ENCODE peak calls at places on chromosomes 4 and X, in nine cellular contexts. U, H, M, V, Q, P, G, I and A are unnamed samples.

GRCh38 chr4:140094701-140095420 is 59.1 kb downstream of the MAML3 start:
- DNase-seq in U (peak), P (no peak), G (peak), M (no peak), Q (no peak), H (peak), I (peak), V (peak), A (no peak)

GRCh38 chr4:13876151-13876550 is 248.6 kb upstream of the BOD1L1 start:
- DNase-seq in I (no peak), H (no peak), Q (no peak), G (no peak), V (no peak), M (no peak), P (no peak), U (no peak), A (no peak)

GRCh38 chr4:688695-689497 is at the start of gene SLC49A3:
- DNase-seq in G (no peak), Q (no peak), V (no peak), I (peak), P (no peak), M (peak), U (peak), H (peak), A (no peak)

GRCh38 chrX:115624916-115625315 is 63.9 kb downstream of the PLS3 start:
- DNase-seq in H (no peak), I (no peak), V (no peak), P (no peak), U (no peak), Q (no peak), G (no peak), M (no peak), A (no peak)

GRCh38 chrX:11382935-11383334 is 89.7 kb downstream of the AMELX start:
- DNase-seq in H (no peak), Q (no peak), G (no peak), I (no peak), P (no peak), V (no peak), M (no peak), U (no peak), A (no peak)

GRCh38 chrX:26851981-26852380 is 611.2 kb downstream of the PPP4R3C start:
- DNase-seq in I (no peak), V (no peak), G (no peak), Q (no peak), P (peak), M (peak), U (peak), H (no peak), A (no peak)

GRCh38 chrX:10416424-10416823 is 204.0 kb downstream of the MID1 start:
- DNase-seq in U (no peak), H (no peak), P (no peak), V (no peak), G (no peak), I (no peak), Q (no peak), M (no peak), A (no peak)

GRCh38 chr4:2757426-2757825 is 1.3 kb upstream of the TNIP2 start:
- DNase-seq in Q (no peak), I (no peak), M (no peak), V (no peak), P (no peak), H (peak), U (no peak), G (no peak), A (no peak)

GRCh38 chr4:184347251-184348239 is 126.8 kb downstream of the IRF2 start:
- DNase-seq in P (peak), H (peak), G (peak), U (peak), Q (peak), I (peak), V (no peak), M (peak), A (no peak)

GRCh38 chr4:7933631-7934510 is 5.8 kb downstream of the AFAP1 start:
- DNase-seq in G (no peak), H (no peak), P (no peak), Q (no peak), I (no peak), M (no peak), V (no peak), U (no peak), A (peak)

GRCh38 chrX:49810233-49810632 is 18.9 kb upstream of the PAGE4 start:
- DNase-seq in H (no peak), V (no peak), G (no peak), P (no peak), I (no peak), U (no peak), Q (no peak), M (no peak), A (no peak)

GRCh38 chr4:122826596-122827257 is at the start of gene FGF2:
- DNase-seq in P (peak), I (peak), U (peak), Q (peak), H (peak), M (peak), V (peak), G (peak), A (peak)

GRCh38 chr4:122827899-122828601 is 1.4 kb downstream of the FGF2 start:
- DNase-seq in H (no peak), P (peak), M (peak), V (peak), U (peak), G (peak), I (no peak), Q (peak), A (peak)

GRCh38 chr4:122824616-122825015 is 2.0 kb upstream of the FGF2 start:
- DNase-seq in Q (no peak), V (no peak), P (no peak), U (no peak), I (no peak), M (no peak), G (no peak), H (no peak), A (no peak)

GRCh38 chr4:122826000-122826595 is 533 bp upstream of the FGF2 start:
- DNase-seq in H (no peak), V (no peak), G (no peak), U (no peak), M (peak), Q (no peak), I (no peak), P (peak), A (no peak)

DNA sequence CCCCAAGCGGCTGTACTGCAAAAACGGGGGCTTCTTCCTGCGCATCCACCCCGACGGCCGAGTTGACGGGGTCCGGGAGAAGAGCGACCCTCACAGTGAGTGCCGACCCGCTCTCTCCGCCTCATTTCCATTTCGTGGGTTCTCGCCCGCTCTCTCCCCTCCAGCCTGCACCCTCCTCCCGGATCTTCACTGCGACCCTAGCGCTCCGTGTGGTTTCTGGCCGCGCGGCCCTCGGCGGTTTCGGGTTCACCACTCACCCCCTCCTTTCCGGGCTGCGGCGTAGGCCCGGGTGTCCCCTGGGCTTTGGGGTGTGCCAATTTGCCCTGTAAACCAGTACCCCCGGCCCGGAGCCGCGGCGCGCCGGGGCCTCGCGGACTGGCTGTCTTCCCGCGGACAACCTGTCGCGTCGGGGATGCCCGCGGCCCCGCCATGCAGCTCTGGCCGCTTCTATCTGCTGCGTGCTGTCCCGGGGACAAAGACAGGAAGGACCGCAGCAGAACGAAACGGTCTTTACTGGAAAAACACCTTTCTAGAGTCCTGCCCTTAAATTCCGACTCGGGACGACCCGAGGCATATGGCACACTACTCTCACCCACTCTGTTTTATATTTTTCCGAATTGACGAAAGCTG is 742 bp downstream of the FGF2 start:
- DNase-seq in V (peak), Q (peak), H (peak), U (peak), I (peak), M (peak), P (peak), G (peak), A (peak)
- TF ChIP-seq CTCF in V (peak), Q (no peak), H (no peak), U (no peak), I (no peak), M (peak), P (peak), G (no peak), A (no peak)

GRCh38 chrX:1027133-1027532 is 185.3 kb downstream of the CRLF2 start:
- DNase-seq in Q (no peak), P (no peak), G (no peak), I (no peak), H (no peak), U (no peak), V (no peak), M (no peak), A (no peak)
- H3K27ac ChIP-seq in Q (no peak), P (no peak), G (no peak), I (no peak), H (no peak), U (no peak), V (no peak), M (no peak), A (no peak)

GRCh38 chr4:127528302-127528701 is 104.5 kb upstream of the INTU start:
- DNase-seq in I (no peak), U (no peak), Q (no peak), P (no peak), G (no peak), H (no peak), M (no peak), V (no peak), A (no peak)
- TF ChIP-seq CTCF in I (no peak), U (no peak), Q (no peak), P (no peak), G (no peak), H (no peak), M (no peak), V (no peak), A (no peak)

GRCh38 chrX:130981836-130982235 is 76.3 kb upstream of the ARHGAP36 start:
- DNase-seq in G (no peak), M (no peak), Q (no peak), P (no peak), I (no peak), V (no peak), U (no peak), H (no peak), A (no peak)
- H3K27ac ChIP-seq in G (no peak), M (no peak), Q (no peak), P (no peak), I (no peak), V (no peak), U (no peak), H (no peak), A (no peak)

GRCh38 chr4:153116101-153116680 is 88.1 kb upstream of the TRIM2 start:
- DNase-seq in I (no peak), H (no peak), P (no peak), M (no peak), U (no peak), V (no peak), Q (no peak), G (no peak), A (no peak)
- TF ChIP-seq CTCF in I (no peak), H (no peak), P (no peak), M (no peak), U (no peak), V (no peak), Q (no peak), G (no peak), A (no peak)

GRCh38 chrX:135741192-135741715 is 26.7 kb downstream of the CT45A3 start:
- DNase-seq in U (no peak), G (no peak), M (no peak), P (no peak), I (no peak), Q (no peak), V (no peak), H (no peak), A (no peak)
- H3K27ac ChIP-seq in U (no peak), G (no peak), M (no peak), P (no peak), I (no peak), Q (no peak), V (no peak), H (no peak), A (no peak)

GRCh38 chr4:70505152-70505748 is 13.1 kb upstream of the AMTN start:
- DNase-seq in M (peak), V (peak), I (peak), P (peak), U (peak), Q (peak), G (peak), H (peak), A (no peak)
- TF ChIP-seq CTCF in M (peak), V (no peak), I (peak), P (peak), U (peak), Q (peak), G (peak), H (peak), A (peak)

GRCh38 chr4:72312032-72312650 is 256.9 kb downstream of the ADAMTS3 start:
- DNase-seq in H (peak), G (peak), M (peak), Q (peak), I (peak), U (peak), P (peak), V (peak), A (peak)
- H3K27ac ChIP-seq in H (peak), G (no peak), M (no peak), Q (peak), I (peak), U (peak), P (peak), V (no peak), A (peak)

GRCh38 chr4:9977518-9978031 is 43.7 kb downstream of the SLC2A9 start:
- DNase-seq in U (no peak), P (no peak), V (no peak), Q (no peak), M (no peak), I (no peak), H (no peak), G (no peak), A (no peak)

GRCh38 chr4:9980898-9981297 is 40.4 kb downstream of the SLC2A9 start:
- DNase-seq in M (no peak), I (no peak), U (no peak), V (no peak), H (no peak), P (no peak), Q (no peak), G (no peak), A (no peak)

GRCh38 chr4:9976781-9977180 is 44.5 kb downstream of the SLC2A9 start:
- DNase-seq in U (no peak), M (no peak), I (no peak), G (no peak), V (no peak), P (no peak), Q (no peak), H (no peak), A (no peak)

GRCh38 chr4:9983211-9983610 is 38.1 kb downstream of the SLC2A9 start:
- DNase-seq in Q (no peak), V (no peak), M (no peak), P (no peak), I (no peak), U (no peak), G (no peak), H (no peak), A (no peak)

DNA sequence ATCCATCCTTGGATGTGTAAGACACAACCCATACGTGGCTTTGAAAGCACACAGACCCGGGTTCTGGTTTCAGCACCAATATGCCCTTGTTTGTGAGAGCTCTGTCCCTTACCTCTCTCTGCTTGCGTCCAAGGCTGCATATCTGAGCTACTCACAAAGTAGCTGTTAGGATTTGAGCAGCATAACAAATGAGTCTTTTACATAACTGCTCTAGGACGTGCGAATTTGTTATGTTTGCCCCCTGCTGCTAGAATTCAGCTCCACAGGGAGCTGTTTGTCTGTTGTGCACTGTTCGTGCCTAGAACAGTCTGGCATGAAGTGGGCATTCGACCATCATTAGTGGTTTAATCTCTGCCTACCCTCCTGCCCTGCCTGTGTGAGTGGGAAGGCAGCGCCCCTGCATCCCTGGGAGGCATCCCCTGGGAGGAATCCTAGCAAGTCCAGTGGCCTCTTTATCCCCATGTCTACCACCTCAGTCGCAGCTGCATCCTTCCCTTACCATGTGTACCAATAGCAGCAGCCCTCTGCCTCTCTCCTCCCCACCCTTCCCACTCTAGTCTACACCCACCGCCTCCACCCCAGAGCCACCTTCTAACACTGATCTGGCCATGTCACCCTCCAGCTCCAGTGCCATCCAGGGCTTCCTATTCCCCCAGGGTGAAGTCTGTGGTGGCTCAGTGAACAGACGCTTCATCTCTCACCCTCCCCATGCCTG is 42.0 kb downstream of the SLC2A9 start:
- DNase-seq in Q (no peak), I (no peak), U (no peak), M (no peak), H (no peak), G (no peak), P (peak), V (no peak), A (no peak)
- TF ChIP-seq CTCF in Q (no peak), I (no peak), U (no peak), M (no peak), H (no peak), G (no peak), P (no peak), V (no peak), A (no peak)

DNA sequence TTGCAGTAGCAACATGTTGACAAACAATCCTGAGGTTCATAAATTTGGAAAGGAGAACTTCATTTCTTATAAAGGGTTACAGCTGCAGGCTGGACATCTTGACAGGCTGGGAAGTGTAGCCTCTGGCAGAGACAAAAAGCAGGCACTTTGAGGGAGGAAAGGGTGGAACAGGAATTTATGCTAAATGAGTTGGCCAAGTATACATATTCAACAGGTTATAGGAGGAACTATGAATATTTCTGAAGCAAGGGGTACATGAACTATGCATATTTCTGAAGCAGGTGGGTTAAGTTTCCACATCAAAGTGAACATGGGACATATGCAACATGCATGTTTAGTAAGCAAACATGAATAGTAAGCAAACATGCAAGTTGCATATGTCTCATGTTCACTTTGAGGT is 1.6 kb upstream of the ANTXR2 start:
- DNase-seq in P (no peak), V (no peak), G (no peak), Q (no peak), H (no peak), I (no peak), M (no peak), U (no peak), A (no peak)
- H3K27ac ChIP-seq in P (peak), V (no peak), G (no peak), Q (no peak), H (no peak), I (peak), M (no peak), U (no peak), A (peak)